ENCODE peak calls at places on chromosomes 4 and X, in four cellular contexts. One of them, this sample, is unnamed.
A peak's percentile ranks its signal among the peaks of the same experiment; 100 is the strongest.

GRCh38 chrX:132876509-132876837 is 82.0 kb downstream of the HS6ST2 start:
- DNase-seq in cardiac muscle cell: no peak
- DNase-seq in H1: peak; percentile 45
- DNase-seq in spleen: no peak
- DNase-seq in this sample: no peak

GRCh38 chrX:12951590-12951965 is 23.3 kb upstream of the TMSB4X start:
- DNase-seq in cardiac muscle cell: no peak
- DNase-seq in H1: no peak
- DNase-seq in spleen: no peak
- DNase-seq in this sample: no peak

GRCh38 chrX:132837126-132837525 is 121.3 kb downstream of the HS6ST2 start:
- DNase-seq in cardiac muscle cell: peak; percentile 72
- DNase-seq in H1: no peak
- DNase-seq in spleen: no peak
- DNase-seq in this sample: no peak

GRCh38 chr4:75673959-75674328 is 733 bp upstream of the G3BP2 start:
- DNase-seq in cardiac muscle cell: peak; percentile 73
- DNase-seq in H1: no peak
- DNase-seq in spleen: no peak
- DNase-seq in this sample: no peak

GRCh38 chr4:29307755-29308154 is 1412.4 kb upstream of the PCDH7 start:
- DNase-seq in cardiac muscle cell: no peak
- DNase-seq in H1: no peak
- DNase-seq in spleen: no peak
- DNase-seq in this sample: no peak

GRCh38 chr4:168659971-168660465 is 163.2 kb downstream of the PALLD start:
- DNase-seq in cardiac muscle cell: no peak
- DNase-seq in H1: no peak
- DNase-seq in spleen: no peak
- DNase-seq in this sample: no peak

GRCh38 chr4:37830640-37831039 is 4.2 kb downstream of the PGM2 start:
- DNase-seq in cardiac muscle cell: no peak
- DNase-seq in H1: no peak
- DNase-seq in spleen: no peak
- DNase-seq in this sample: no peak

GRCh38 chr4:78987683-78988082 is 48.4 kb upstream of the PAQR3 start:
- DNase-seq in cardiac muscle cell: no peak
- DNase-seq in H1: no peak
- DNase-seq in spleen: no peak
- DNase-seq in this sample: no peak

GRCh38 chrX:67614006-67614405 is 70.2 kb downstream of the AR start:
- DNase-seq in cardiac muscle cell: peak; percentile 9
- DNase-seq in H1: no peak
- DNase-seq in spleen: no peak
- DNase-seq in this sample: no peak

GRCh38 chrX:69211701-69212100 is 46.4 kb upstream of the PJA1 start:
- DNase-seq in cardiac muscle cell: no peak
- DNase-seq in H1: no peak
- DNase-seq in spleen: no peak
- DNase-seq in this sample: no peak

GRCh38 chrX:38804481-38805293 is 3.4 kb downstream of the MID1IP1 start:
- DNase-seq in cardiac muscle cell: peak; percentile 42
- DNase-seq in H1: peak; percentile 45
- DNase-seq in spleen: peak; percentile 85
- DNase-seq in this sample: peak; percentile 48

GRCh38 chr4:108355523-108356208 is 186.9 kb upstream of the LEF1 start:
- DNase-seq in cardiac muscle cell: no peak
- DNase-seq in H1: no peak
- DNase-seq in spleen: no peak
- DNase-seq in this sample: no peak

GRCh38 chrX:72060196-72060974 is 71.3 kb downstream of the RTL5 start:
- DNase-seq in cardiac muscle cell: peak; percentile 23
- DNase-seq in H1: peak; percentile 52
- DNase-seq in spleen: no peak
- DNase-seq in this sample: no peak

GRCh38 chr4:126766266-126766665 is 866.5 kb upstream of the INTU start:
- DNase-seq in cardiac muscle cell: peak; percentile 52
- DNase-seq in H1: no peak
- DNase-seq in spleen: no peak
- DNase-seq in this sample: no peak

GRCh38 chrX:153966283-153966688 is 5.3 kb downstream of the HCFC1 start:
- DNase-seq in cardiac muscle cell: no peak
- DNase-seq in H1: no peak
- DNase-seq in spleen: no peak
- DNase-seq in this sample: no peak
- H3K4me1 ChIP-seq in cardiac muscle cell: no peaks in the 10 kb centered on the region
- H3K4me1 ChIP-seq in H1: peaks cover 21% of the 10 kb centered on the region
- H3K4me1 ChIP-seq in spleen: peaks cover 20% of the 10 kb centered on the region
- H3K4me1 ChIP-seq in this sample: peaks cover 32% of the 10 kb centered on the region

GRCh38 chrX:155993421-155993820 is 4.1 kb upstream of the IL9R start:
- DNase-seq in cardiac muscle cell: no peak
- DNase-seq in H1: no peak
- DNase-seq in spleen: no peak
- DNase-seq in this sample: no peak

GRCh38 chrX:155998116-155998515 is 620 bp downstream of the IL9R start:
- DNase-seq in cardiac muscle cell: no peak
- DNase-seq in H1: no peak
- DNase-seq in spleen: no peak
- DNase-seq in this sample: no peak

GRCh38 chrX:155998761-155999510 is 1.4 kb downstream of the IL9R start:
- DNase-seq in cardiac muscle cell: no peak
- DNase-seq in H1: no peak
- DNase-seq in spleen: no peak
- DNase-seq in this sample: no peak

GRCh38 chrX:155997436-155997835 is at the start of gene IL9R:
- DNase-seq in cardiac muscle cell: no peak
- DNase-seq in H1: no peak
- DNase-seq in spleen: no peak
- DNase-seq in this sample: no peak

DNA sequence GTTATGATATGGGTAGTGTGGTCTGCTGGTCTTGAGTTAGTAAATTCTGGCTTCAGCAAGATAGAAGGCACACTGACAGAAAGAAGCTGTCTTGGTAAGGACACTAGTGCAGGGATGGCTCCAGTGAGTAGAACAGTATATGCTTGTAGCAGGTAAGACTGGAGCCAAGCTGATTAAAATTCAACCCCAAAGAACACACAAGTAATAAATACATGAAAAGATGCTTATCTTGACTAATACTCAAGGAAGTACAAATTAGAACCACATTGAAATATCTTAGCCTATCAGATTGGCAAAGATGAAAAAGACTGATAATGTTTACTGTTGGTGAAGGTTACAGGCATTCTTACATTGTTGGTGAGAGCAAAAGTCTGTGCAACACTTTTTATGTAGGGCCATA is 2.0 kb upstream of the IL9R start:
- DNase-seq in cardiac muscle cell: no peak
- DNase-seq in H1: no peak
- DNase-seq in spleen: no peak
- DNase-seq in this sample: no peak
- H3K9me3 ChIP-seq in cardiac muscle cell: no peaks in the 10 kb centered on the region
- H3K9me3 ChIP-seq in H1: peaks cover 81% of the 10 kb centered on the region
- H3K9me3 ChIP-seq in spleen: no peaks in the 10 kb centered on the region
- H3K9me3 ChIP-seq in this sample: no peaks in the 10 kb centered on the region

DNA sequence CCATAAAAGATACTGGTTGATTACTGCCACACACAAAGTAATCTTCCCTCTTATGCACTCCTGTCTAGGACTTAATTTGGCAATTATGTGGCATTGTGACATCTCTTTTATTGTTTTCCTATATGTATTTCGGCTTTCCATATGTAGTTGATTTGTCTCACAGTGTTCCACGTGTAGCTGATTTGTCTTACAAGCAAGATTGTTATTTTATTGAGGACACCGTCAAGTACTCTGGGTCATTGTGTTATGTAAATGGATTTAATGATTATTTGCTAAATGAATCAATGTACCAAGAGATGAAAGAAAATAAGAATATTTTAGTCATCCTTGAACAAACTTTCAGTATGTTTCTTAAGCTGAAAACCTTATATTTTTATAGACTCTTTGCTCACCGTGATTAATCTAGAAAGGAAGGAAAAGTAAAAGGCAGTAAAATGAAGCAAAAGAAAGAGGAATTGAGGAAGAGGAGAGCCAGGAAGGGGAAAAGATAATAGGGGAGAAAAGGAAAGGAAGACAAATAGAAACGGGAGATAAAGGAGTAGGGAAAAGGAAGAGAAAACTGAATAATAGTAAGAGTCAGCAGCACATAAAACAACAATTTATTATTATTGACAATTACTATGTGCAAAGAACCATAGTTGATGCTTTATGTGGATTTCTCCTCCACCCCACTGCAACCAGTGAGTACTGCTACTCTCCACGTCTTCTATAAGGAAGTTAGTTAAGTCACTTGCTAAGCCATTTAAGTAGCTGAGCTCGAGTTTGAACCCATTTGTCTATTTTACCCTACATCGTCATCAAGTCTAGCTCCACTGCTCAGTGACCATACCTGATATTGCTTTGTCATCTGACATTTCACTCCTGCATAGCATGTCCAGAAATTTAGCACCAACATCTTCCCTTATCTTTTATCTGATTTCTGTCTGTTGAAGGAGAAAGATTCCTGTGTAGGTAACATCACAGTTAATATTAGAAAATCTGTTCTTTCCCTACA is 336.5 kb downstream of the BMPR1B start:
- DNase-seq in cardiac muscle cell: no peak
- DNase-seq in H1: no peak
- DNase-seq in spleen: no peak
- DNase-seq in this sample: no peak
- H3K4me3 ChIP-seq in cardiac muscle cell: no peak overlapping the region
- H3K4me3 ChIP-seq in H1: no peak overlapping the region
- H3K4me3 ChIP-seq in spleen: no peak overlapping the region
- H3K4me3 ChIP-seq in this sample: no peak overlapping the region

DNA sequence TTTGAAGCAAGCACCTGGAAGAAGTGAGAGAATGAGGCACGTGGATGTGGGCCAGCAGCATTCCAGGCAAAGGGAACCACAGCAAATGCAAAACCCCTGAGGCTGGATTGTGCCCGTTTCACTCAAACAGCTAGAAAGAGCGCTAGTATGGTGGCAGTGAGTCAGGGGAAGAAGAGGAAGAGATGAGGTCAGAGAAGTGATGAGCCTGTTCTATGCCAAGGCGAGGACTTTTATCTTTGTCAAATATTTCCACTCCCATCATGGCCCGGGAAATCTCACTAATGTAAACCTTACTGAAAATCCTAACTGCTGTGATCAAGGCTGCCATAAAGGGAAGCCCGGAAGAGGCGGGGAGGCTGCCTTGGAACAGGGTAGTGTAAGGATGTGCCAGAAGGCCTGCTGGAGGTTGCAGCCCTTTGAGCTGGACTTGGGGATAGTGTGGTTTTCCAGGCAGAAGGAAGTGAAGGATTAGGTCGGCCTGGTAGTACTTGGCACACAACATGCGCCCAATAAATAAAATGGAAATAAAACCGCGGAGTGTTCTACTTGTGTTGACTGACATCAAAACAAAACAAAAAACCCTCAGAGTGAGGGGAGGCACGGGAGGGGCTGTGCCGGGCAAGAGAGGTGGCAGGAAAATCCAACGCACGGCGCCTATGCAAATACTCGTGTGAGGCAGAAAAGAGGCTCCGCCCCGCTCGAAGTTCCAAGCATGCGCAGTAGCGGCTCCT is 1.2 kb upstream of the CDK16 start:
- DNase-seq in cardiac muscle cell: peak; percentile 68
- DNase-seq in H1: no peak
- DNase-seq in spleen: peak; percentile 98
- DNase-seq in this sample: peak; percentile 53
- H3K4me1 ChIP-seq in cardiac muscle cell: peaks cover 11% of the 10 kb centered on the region
- H3K4me1 ChIP-seq in H1: peaks cover 8% of the 10 kb centered on the region
- H3K4me1 ChIP-seq in spleen: peaks cover 16% of the 10 kb centered on the region
- H3K4me1 ChIP-seq in this sample: peaks cover 26% of the 10 kb centered on the region

DNA sequence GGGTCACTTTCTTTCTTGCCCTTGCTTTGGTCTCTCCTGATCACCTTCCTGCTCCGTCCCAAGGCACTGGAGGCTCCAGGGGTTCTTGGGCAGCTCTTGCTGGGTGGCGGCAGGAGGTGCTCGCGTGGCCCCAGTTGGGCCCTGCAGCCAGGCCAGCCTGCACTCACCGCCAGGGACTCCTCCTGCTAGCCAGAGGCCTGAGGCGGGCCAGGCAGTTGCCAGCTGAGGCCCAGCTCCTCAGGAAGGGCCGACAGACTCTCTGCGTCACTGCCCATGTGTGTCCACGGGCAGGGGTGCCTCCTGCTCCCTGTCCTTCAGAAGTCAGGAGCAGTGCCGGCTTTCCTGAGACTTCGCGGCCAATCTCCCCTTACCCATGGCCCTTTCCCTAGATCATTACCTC is 9.3 kb downstream of the SUV39H1 start:
- DNase-seq in cardiac muscle cell: no peak
- DNase-seq in H1: no peak
- DNase-seq in spleen: peak; percentile 69
- DNase-seq in this sample: no peak
- H3K9me3 ChIP-seq in cardiac muscle cell: no peaks in the 10 kb centered on the region
- H3K9me3 ChIP-seq in H1: no peaks in the 10 kb centered on the region
- H3K9me3 ChIP-seq in spleen: no peaks in the 10 kb centered on the region
- H3K9me3 ChIP-seq in this sample: no peaks in the 10 kb centered on the region

This sample was measured in adipocyte.